ENCODE peak calls at places on chromosomes 16 and 17, in four cellular contexts. M, V, F and J are unnamed samples.

GRCh38 chr17:82960419-82961271 is 118.8 kb upstream of the METRNL start:
- DNase-seq in V (no peak), M (peak; percentile 2), F (no peak), J (peak; percentile 8)

GRCh38 chr16:89385712-89386111 is 104.6 kb downstream of the ANKRD11 start:
- DNase-seq in F (no peak), V (no peak), M (no peak), J (no peak)

GRCh38 chr17:10992097-10992496 is 154.2 kb upstream of the PIRT start:
- DNase-seq in M (no peak), F (no peak), V (no peak), J (peak; percentile 10)

GRCh38 chr16:9033125-9033830 is 58.2 kb upstream of the HAPSTR1 start:
- DNase-seq in V (no peak), M (peak; percentile 42), F (peak; percentile 75), J (peak; percentile 52)

GRCh38 chr17:7508150-7508549 is 24.0 kb downstream of the POLR2A start:
- DNase-seq in M (no peak), F (no peak), V (no peak), J (no peak)

GRCh38 chr17:71883845-71884244 is 237.0 kb upstream of the SOX9 start:
- DNase-seq in M (no peak), V (no peak), F (no peak), J (no peak)

GRCh38 chr16:28477311-28477920 is 5.3 kb upstream of the NPIPB7 start:
- DNase-seq in F (no peak), M (no peak), V (no peak), J (no peak)

GRCh38 chr16:58855291-58855823 is 121.2 kb upstream of the GOT2 start:
- DNase-seq in V (no peak), F (no peak), M (no peak), J (no peak)

GRCh38 chr17:31390748-31391495 is 553 bp upstream of the RAB11FIP4 start:
- DNase-seq in M (no peak), V (peak; percentile 13), F (no peak), J (no peak)

GRCh38 chr17:69669441-69670178 is 255.1 kb downstream of the MAP2K6 start:
- DNase-seq in V (no peak), M (peak; percentile 10), F (no peak), J (no peak)

GRCh38 chr16:3046506-3047386 is at the start of gene MMP25:
- DNase-seq in M (no peak), V (no peak), F (no peak), J (no peak)

GRCh38 chr17:49433000-49433694 is 18.5 kb upstream of the PHB1 start:
- DNase-seq in M (no peak), V (no peak), F (no peak), J (no peak)

GRCh38 chr16:11404608-11405007 is 59.3 kb downstream of the RMI2 start:
- DNase-seq in V (no peak), M (no peak), F (no peak), J (no peak)

GRCh38 chr16:72083778-72084404 is 9.5 kb downstream of the TXNL4B start:
- DNase-seq in F (no peak), M (no peak), V (no peak), J (no peak)